ENCODE peak calls at places on chromosomes 3 and 15, in four cellular contexts. P, H, K and O are unnamed samples.

GRCh38 chr3:64798316-64798715 is 110.5 kb upstream of the ADAMTS9 start:
- DNase-seq in P (no peak), H (no peak), K (no peak), O (no peak)

GRCh38 chr3:16203031-16203430 is 28.6 kb downstream of the GALNT15 start:
- DNase-seq in P (peak; percentile 38), H (no peak), K (peak; percentile 56), O (no peak)

GRCh38 chr15:44541282-44541958 is 4.5 kb downstream of the EIF3J start:
- DNase-seq in P (peak; percentile 26), H (no peak), K (peak; percentile 92), O (no peak)

GRCh38 chr3:27681249-27681748 is 40.8 kb downstream of the EOMES start:
- DNase-seq in P (peak; percentile 35), H (no peak), K (peak; percentile 80), O (no peak)

GRCh38 chr15:83066034-83066760 is 855 bp downstream of the BTBD1 start:
- DNase-seq in P (no peak), H (no peak), K (no peak), O (peak; percentile 51)

GRCh38 chr3:16515885-16516420 is 2.5 kb upstream of the RFTN1 start:
- DNase-seq in P (no peak), H (no peak), K (no peak), O (no peak)

GRCh38 chr3:161793194-161793825 is 296.7 kb downstream of the OTOL1 start:
- DNase-seq in P (no peak), H (no peak), K (no peak), O (no peak)

GRCh38 chr15:65331811-65332210 is 27.3 kb downstream of the RNU5B-1 start:
- DNase-seq in P (no peak), H (no peak), K (no peak), O (peak; percentile 35)

GRCh38 chr3:87207500-87207899 is 19.6 kb upstream of the CHMP2B start:
- DNase-seq in P (no peak), H (no peak), K (peak; percentile 21), O (no peak)

GRCh38 chr3:151434151-151434890 is 26.5 kb downstream of the IGSF10 start:
- DNase-seq in P (peak; percentile 42), H (no peak), K (peak; percentile 94), O (no peak)

GRCh38 chr3:111639316-111639715 is 44.2 kb upstream of the ZBED2 start:
- DNase-seq in P (no peak), H (no peak), K (no peak), O (no peak)

GRCh38 chr15:56805466-56806146 is 72.3 kb upstream of the ZNF280D start:
- DNase-seq in P (peak; percentile 28), H (no peak), K (peak; percentile 93), O (peak; percentile 9)

GRCh38 chr3:38084019-38084968 is 45.3 kb downstream of the DLEC1 start:
- DNase-seq in P (no peak), H (no peak), K (peak; percentile 29), O (no peak)

GRCh38 chr3:188776447-188776846 is 395.3 kb upstream of the TPRG1 start:
- DNase-seq in P (no peak), H (no peak), K (peak; percentile 55), O (no peak)

GRCh38 chr3:134643150-134643675 is 7.6 kb downstream of the KY start:
- DNase-seq in P (no peak), H (no peak), K (no peak), O (no peak)

GRCh38 chr3:18297131-18297530 is 128.0 kb downstream of the SATB1 start:
- DNase-seq in P (no peak), H (no peak), K (no peak), O (no peak)

GRCh38 chr15:90046846-90047481 is 45.8 kb downstream of the ZNF710 start:
- DNase-seq in P (no peak), H (no peak), K (no peak), O (peak; percentile 96)

GRCh38 chr15:34206016-34206415 is 3.9 kb downstream of the KATNBL1 start:
- DNase-seq in P (peak; percentile 35), H (no peak), K (peak; percentile 63), O (no peak)

GRCh38 chr15:64617727-64618126 is 157.3 kb downstream of the ZNF609 start:
- DNase-seq in P (no peak), H (no peak), K (no peak), O (no peak)

GRCh38 chr15:66249623-66250174 is 3.9 kb downstream of the MEGF11 start:
- DNase-seq in P (no peak), H (no peak), K (peak; percentile 10), O (no peak)

GRCh38 chr15:39131605-39132004 is 449.3 kb upstream of the THBS1 start:
- DNase-seq in P (no peak), H (no peak), K (no peak), O (peak; percentile 29)